ENCODE peak calls at places on chromosomes 1 and 21, in eight cellular contexts. I is CD8-positive, alpha-beta memory T cell; R is tibial nerve; K is HepG2; P is Peyer's patch; O is BE2C; J is MG63; E is small intestine. H is an unnamed sample.

GRCh38 chr1:43373034-43373940 is 5.5 kb upstream of the ELOVL1 start:
- DNase-seq in P (no peak), R (no peak), K (no peak), I (no peak), O (no peak), J (peak; percentile 80), E (peak; percentile 47), H (no peak)

GRCh38 chr1:89041055-89041707 is 18.5 kb upstream of the GBP3 start:
- DNase-seq in I (no peak), O (no peak), J (no peak), R (no peak), P (no peak), E (no peak), K (no peak), H (no peak)

GRCh38 chr1:224623310-224623714 is 7.2 kb downstream of the CNIH3 start:
- DNase-seq in E (no peak), P (no peak), K (no peak), I (no peak), O (no peak), J (no peak), R (no peak), H (no peak)

GRCh38 chr1:3483801-3484444 is 29.5 kb downstream of the ARHGEF16 start:
- DNase-seq in K (peak; percentile 36), I (no peak), O (peak; percentile 57), J (no peak), R (no peak), E (peak; percentile 56), P (peak; percentile 78), H (peak; percentile 71)

GRCh38 chr1:36658838-36659237 is 176.1 kb upstream of the CSF3R start:
- DNase-seq in P (no peak), I (no peak), J (no peak), E (no peak), O (no peak), R (no peak), K (no peak), H (no peak)

GRCh38 chr1:171127481-171127880 is 36.8 kb downstream of the FMO3 start:
- DNase-seq in E (no peak), R (no peak), K (no peak), P (no peak), I (no peak), J (no peak), O (no peak), H (no peak)

GRCh38 chr1:206829282-206829681 is 36.1 kb upstream of the IL20 start:
- DNase-seq in K (no peak), J (no peak), P (no peak), O (no peak), I (no peak), R (no peak), E (no peak), H (no peak)

GRCh38 chr1:30657131-30658013 is 66.0 kb downstream of the MATN1 start:
- DNase-seq in R (no peak), O (no peak), E (peak; percentile 91), I (no peak), J (no peak), P (peak; percentile 76), K (no peak), H (no peak)

GRCh38 chr1:201841265-201841912 is 12.4 kb downstream of the IPO9 start:
- DNase-seq in E (no peak), J (no peak), O (no peak), K (no peak), R (no peak), P (no peak), I (no peak), H (no peak)

GRCh38 chr1:188055921-188056505 is 1227.3 kb downstream of the PLA2G4A start:
- DNase-seq in I (no peak), O (no peak), J (no peak), P (no peak), E (no peak), R (no peak), K (no peak), H (no peak)

GRCh38 chr1:241998950-241999495 is at the start of gene MAP1LC3C:
- DNase-seq in R (no peak), P (no peak), O (no peak), E (no peak), K (no peak), J (no peak), I (no peak), H (no peak)

GRCh38 chr1:67261646-67262045 is 46.0 kb upstream of the IL12RB2 start:
- DNase-seq in O (no peak), K (no peak), J (no peak), P (no peak), I (no peak), R (no peak), E (no peak), H (no peak)

GRCh38 chr1:172650474-172651193 is 8.3 kb upstream of the FASLG start:
- DNase-seq in E (no peak), J (no peak), K (no peak), I (no peak), R (no peak), P (no peak), O (no peak), H (no peak)

DNA sequence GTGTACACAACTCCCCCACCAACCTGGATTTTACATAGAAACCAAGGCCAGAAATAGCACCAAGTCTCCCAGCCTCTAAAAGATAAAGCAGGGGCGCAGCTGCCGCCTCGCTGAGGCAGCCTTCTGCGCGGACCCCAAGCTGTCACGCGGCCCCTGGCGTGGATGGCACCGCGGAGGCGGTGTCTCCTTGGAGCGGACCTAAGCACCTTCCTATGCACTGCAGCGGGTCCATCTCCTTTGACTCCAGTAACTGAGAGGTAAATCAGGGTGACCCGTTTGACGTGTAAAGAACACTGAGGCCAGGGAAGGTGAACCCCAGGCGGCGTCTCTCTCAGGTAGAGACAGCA is 17.0 kb downstream of the ZNF697 start:
- DNase-seq in R (no peak), E (no peak), J (no peak), O (no peak), I (no peak), P (no peak), K (no peak), H (no peak)
- H3K4me3 ChIP-seq in R (peak overlapping the region; percentile 32), E (no peak overlapping the region), J (no peak overlapping the region), O (peak overlapping the region; percentile 51), I (no peak overlapping the region), P (peak overlapping the region; percentile 40), K (peak overlapping the region; percentile 65), H (no peak overlapping the region)

DNA sequence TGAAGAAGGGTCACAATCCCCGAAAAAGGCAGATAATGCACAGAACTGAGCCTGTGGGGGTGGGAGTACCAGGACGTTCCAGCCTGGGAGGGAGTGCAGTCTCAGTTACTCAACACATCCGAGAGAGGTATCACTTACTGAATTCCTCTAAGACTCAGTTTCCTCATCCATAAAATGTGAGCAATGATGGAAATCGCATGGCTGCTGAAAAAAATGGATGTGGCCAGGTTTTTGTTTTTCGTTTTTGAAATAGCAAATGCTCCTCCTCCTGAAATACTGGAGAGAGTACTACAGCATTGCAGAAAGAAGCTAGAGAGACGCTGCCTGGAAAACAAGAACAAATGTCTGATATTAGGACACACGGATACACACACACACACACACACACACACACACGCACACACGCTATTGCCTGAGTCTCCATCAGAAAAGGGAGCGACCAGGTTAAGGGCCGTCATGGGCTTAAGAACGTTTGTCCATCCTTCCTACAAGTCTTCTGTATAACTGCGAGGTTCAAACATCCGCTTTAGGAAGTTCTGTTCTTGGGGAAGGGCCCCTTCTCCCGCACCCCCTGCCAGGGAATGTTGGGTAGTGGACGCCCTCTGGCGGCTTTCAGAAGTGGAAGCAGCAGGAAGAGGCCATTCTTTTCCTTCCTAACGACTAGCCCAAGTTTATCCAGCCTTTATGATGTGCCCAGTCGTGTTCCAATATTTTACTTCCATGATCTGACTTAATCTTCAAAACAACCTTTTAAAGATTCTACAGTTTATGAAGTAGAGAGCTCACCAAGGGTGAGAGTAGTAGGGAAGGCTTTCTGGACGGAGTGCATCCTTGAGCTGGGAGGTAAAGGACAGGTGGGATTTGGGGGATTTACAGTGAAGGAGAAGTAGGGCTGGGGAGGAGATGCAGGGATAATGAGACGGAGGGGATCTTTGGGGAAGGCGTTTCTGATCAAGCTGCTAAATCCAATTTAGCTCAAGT is 699 bp upstream of the NES start:
- DNase-seq in R (no peak), J (peak; percentile 59), K (peak; percentile 72), O (peak; percentile 84), E (peak; percentile 58), I (peak; percentile 8), P (no peak), H (peak; percentile 75)
- H3K27me3 ChIP-seq in R (peaks cover 9% of the 10 kb centered on the region), J (no peaks in the 10 kb centered on the region), K (peaks cover 2% of the 10 kb centered on the region), O (no peaks in the 10 kb centered on the region), E (peaks cover 7% of the 10 kb centered on the region), I (peaks cover 39% of the 10 kb centered on the region), P (no peaks in the 10 kb centered on the region), H (peaks cover 2% of the 10 kb centered on the region)

DNA sequence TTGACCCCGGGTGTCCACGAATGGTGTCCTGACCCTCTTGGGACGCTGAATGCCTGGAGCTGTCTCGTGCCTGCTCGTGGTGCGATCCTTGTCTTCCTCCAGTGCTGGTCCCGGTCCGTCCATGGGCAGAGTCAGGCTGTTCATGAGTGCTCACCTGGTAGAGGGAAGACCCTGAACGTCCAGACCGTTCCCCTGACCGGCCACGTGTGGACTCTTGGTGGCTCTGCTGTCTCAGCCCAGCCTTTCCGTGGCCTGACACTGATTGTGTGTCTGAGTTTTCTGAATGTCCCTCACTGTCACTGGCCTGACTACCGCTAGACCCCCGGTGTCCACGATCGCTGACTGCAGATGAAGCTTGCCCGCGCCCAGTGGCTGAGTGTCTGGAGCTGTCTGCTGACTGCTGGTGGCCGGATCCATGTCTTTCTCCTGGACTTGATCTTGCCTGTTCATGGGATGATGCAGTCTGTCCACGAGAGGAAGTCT is 11.7 kb downstream of the FLG start:
- DNase-seq in R (no peak), I (no peak), P (no peak), E (no peak), O (no peak), K (no peak), J (no peak), H (peak; percentile 19)
- H3K9me3 ChIP-seq in R (no peaks in the 10 kb centered on the region), I (no peaks in the 10 kb centered on the region), P (no peaks in the 10 kb centered on the region), E (peaks cover 2% of the 10 kb centered on the region), O (no peaks in the 10 kb centered on the region), K (peaks cover 21% of the 10 kb centered on the region), J (no peaks in the 10 kb centered on the region), H (no peaks in the 10 kb centered on the region)

DNA sequence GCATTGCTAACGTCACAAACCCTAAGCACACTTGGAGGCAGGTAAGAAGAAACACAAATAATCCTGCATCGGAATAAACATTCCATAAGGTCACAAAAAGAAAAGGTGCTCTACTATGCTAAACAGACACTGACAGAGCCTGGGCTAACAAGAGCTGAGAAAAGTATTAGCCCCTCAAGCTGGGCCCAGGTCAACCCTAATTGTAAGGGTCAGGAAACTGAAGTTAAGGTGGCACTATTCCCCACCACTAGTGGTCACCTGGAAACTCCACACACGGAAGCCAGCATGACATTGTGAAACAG is 1.3 kb downstream of the PTTG1IP start:
- DNase-seq in E (peak; percentile 49), O (no peak), P (no peak), K (peak; percentile 56), J (no peak), R (no peak), I (no peak), H (no peak)
- H3K4me3 ChIP-seq in E (peak overlapping the region; percentile 94), O (peak overlapping the region; percentile 89), P (peak overlapping the region; percentile 86), K (peak overlapping the region; percentile 94), J (peak overlapping the region; percentile 70), R (peak overlapping the region; percentile 76), I (peak overlapping the region; percentile 67), H (peak overlapping the region; percentile 95)

DNA sequence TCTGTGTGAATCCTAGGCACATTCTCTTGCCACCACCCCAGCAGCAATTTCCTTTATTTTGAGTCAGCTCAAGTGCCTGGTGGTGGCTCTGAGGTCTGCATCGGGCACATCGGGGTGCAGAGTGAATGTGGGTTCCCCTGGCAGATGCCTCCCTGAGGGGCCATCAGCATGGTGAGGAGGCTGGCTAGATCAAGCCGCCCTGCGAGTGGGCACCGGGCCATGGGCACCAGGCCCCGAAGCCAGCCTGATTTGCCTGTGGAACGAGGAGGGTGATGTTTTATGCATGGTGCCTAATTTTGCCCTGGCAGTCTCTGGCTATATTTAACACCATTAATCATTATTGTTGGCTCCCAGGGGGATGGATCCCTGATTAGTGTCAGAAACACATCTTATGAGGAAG is 36.3 kb downstream of the ACTL8 start:
- DNase-seq in K (no peak), P (no peak), O (no peak), E (no peak), I (no peak), J (no peak), R (no peak), H (no peak)
- H3K27me3 ChIP-seq in K (no peaks in the 10 kb centered on the region), P (no peaks in the 10 kb centered on the region), O (no peaks in the 10 kb centered on the region), E (no peaks in the 10 kb centered on the region), I (no peaks in the 10 kb centered on the region), J (no peaks in the 10 kb centered on the region), R (peaks cover 36% of the 10 kb centered on the region), H (no peaks in the 10 kb centered on the region)